ENCODE peak calls at places on chromosomes 6 and 20, in eight cellular contexts. G, P, S, I, R, Y, W and E are unnamed samples.

GRCh38 chr6:129695373-129696027 is 14.5 kb downstream of the ARHGAP18 start:
- ATAC-seq in G (no peak), P (no peak), S (peak), I (no peak), R (peak), Y (no peak), W (no peak), E (no peak)

GRCh38 chr6:116327803-116328527 is 42.8 kb upstream of the DSE start:
- ATAC-seq in G (no peak), P (no peak), S (no peak), I (no peak), R (no peak), Y (no peak), W (peak), E (no peak)

GRCh38 chr6:15659181-15659580 is 3.6 kb downstream of the DTNBP1 start:
- ATAC-seq in G (no peak), P (no peak), S (no peak), I (no peak), R (no peak), Y (no peak), W (no peak), E (no peak)

GRCh38 chr6:11854418-11855165 is 76.0 kb upstream of the ADTRP start:
- ATAC-seq in G (no peak), P (peak), S (peak), I (peak), R (no peak), Y (peak), W (peak), E (no peak)

GRCh38 chr6:128443553-128443952 is 76.8 kb downstream of the PTPRK start:
- ATAC-seq in G (no peak), P (peak), S (no peak), I (no peak), R (no peak), Y (no peak), W (no peak), E (no peak)

GRCh38 chr6:63685453-63686379 is 50.1 kb downstream of the PHF3 start:
- ATAC-seq in G (no peak), P (no peak), S (peak), I (no peak), R (no peak), Y (no peak), W (no peak), E (no peak)

GRCh38 chr20:41650221-41650948 is 32.2 kb upstream of the CHD6 start:
- ATAC-seq in G (no peak), P (peak), S (no peak), I (no peak), R (no peak), Y (no peak), W (no peak), E (no peak)

GRCh38 chr6:110360671-110361070 is 2.5 kb upstream of the METTL24 start:
- ATAC-seq in G (no peak), P (peak), S (no peak), I (no peak), R (peak), Y (no peak), W (no peak), E (no peak)

GRCh38 chr6:106216527-106216926 is 109.0 kb downstream of the ATG5 start:
- ATAC-seq in G (no peak), P (no peak), S (no peak), I (no peak), R (no peak), Y (no peak), W (no peak), E (no peak)

GRCh38 chr6:161395832-161396231 is 122.0 kb upstream of the AGPAT4 start:
- ATAC-seq in G (peak), P (no peak), S (no peak), I (no peak), R (no peak), Y (no peak), W (no peak), E (no peak)

GRCh38 chr6:156848533-156848932 is 71.4 kb downstream of the ARID1B start:
- ATAC-seq in G (peak), P (no peak), S (no peak), I (peak), R (no peak), Y (no peak), W (no peak), E (no peak)

GRCh38 chr20:24388828-24389325 is 80.6 kb upstream of the SYNDIG1 start:
- ATAC-seq in G (no peak), P (no peak), S (no peak), I (no peak), R (no peak), Y (no peak), W (no peak), E (no peak)

GRCh38 chr20:38299963-38300362 is 4.0 kb upstream of the BPI start:
- ATAC-seq in G (no peak), P (no peak), S (no peak), I (no peak), R (no peak), Y (no peak), W (no peak), E (no peak)

GRCh38 chr20:39702716-39703349 is 740.7 kb downstream of the DHX35 start:
- ATAC-seq in G (no peak), P (no peak), S (no peak), I (no peak), R (no peak), Y (no peak), W (no peak), E (no peak)

GRCh38 chr20:18443841-18444240 is 23.0 kb downstream of the DZANK1 start:
- ATAC-seq in G (no peak), P (no peak), S (no peak), I (no peak), R (no peak), Y (no peak), W (peak), E (no peak)

GRCh38 chr6:4323322-4323721 is 187.9 kb upstream of the ECI2 start:
- ATAC-seq in G (no peak), P (no peak), S (no peak), I (no peak), R (no peak), Y (no peak), W (no peak), E (peak)

GRCh38 chr6:31752739-31753319 is 9.6 kb upstream of the SAPCD1 start:
- ATAC-seq in G (no peak), P (no peak), S (no peak), I (peak), R (peak), Y (no peak), W (peak), E (no peak)

GRCh38 chr20:46549188-46549967 is 1.1 kb downstream of the OCSTAMP start:
- ATAC-seq in G (no peak), P (no peak), S (no peak), I (no peak), R (no peak), Y (no peak), W (no peak), E (no peak)

GRCh38 chr20:62008643-62009183 is 57.0 kb downstream of the TAF4 start:
- ATAC-seq in G (no peak), P (no peak), S (no peak), I (no peak), R (no peak), Y (no peak), W (no peak), E (no peak)

GRCh38 chr6:124273701-124274100 is 470.0 kb downstream of the NKAIN2 start:
- ATAC-seq in G (no peak), P (no peak), S (no peak), I (no peak), R (no peak), Y (no peak), W (no peak), E (no peak)

GRCh38 chr6:31632279-31632946 is 11.9 kb downstream of the PRRC2A start:
- ATAC-seq in G (peak), P (no peak), S (no peak), I (no peak), R (no peak), Y (no peak), W (no peak), E (no peak)

GRCh38 chr20:15637971-15638754 is 935.1 kb downstream of the KIF16B start:
- ATAC-seq in G (no peak), P (peak), S (no peak), I (no peak), R (no peak), Y (no peak), W (no peak), E (peak)

GRCh38 chr6:151729829-151730495 is 77.5 kb upstream of the ESR1 start:
- ATAC-seq in G (peak), P (no peak), S (peak), I (no peak), R (peak), Y (no peak), W (no peak), E (no peak)

GRCh38 chr6:89596056-89596455 is 42.5 kb downstream of the LYRM2 start:
- ATAC-seq in G (no peak), P (no peak), S (peak), I (no peak), R (no peak), Y (no peak), W (no peak), E (no peak)

GRCh38 chr20:57958050-57958420 is 248.2 kb upstream of the PMEPA1 start:
- ATAC-seq in G (no peak), P (no peak), S (no peak), I (no peak), R (no peak), Y (no peak), W (no peak), E (no peak)

GRCh38 chr6:7727951-7728854 is 2.3 kb downstream of the BMP6 start:
- ATAC-seq in G (no peak), P (no peak), S (no peak), I (peak), R (peak), Y (no peak), W (peak), E (no peak)

GRCh38 chr20:45947110-45947866 is 12.8 kb downstream of the PCIF1 start:
- ATAC-seq in G (no peak), P (no peak), S (no peak), I (no peak), R (no peak), Y (no peak), W (no peak), E (no peak)

GRCh38 chr6:166910601-166911000 is 45.7 kb downstream of the RNASET2 start:
- ATAC-seq in G (no peak), P (no peak), S (no peak), I (no peak), R (no peak), Y (no peak), W (no peak), E (no peak)

GRCh38 chr20:18166939-18167338 is 29.3 kb downstream of the KAT14 start:
- ATAC-seq in G (no peak), P (no peak), S (no peak), I (no peak), R (no peak), Y (no peak), W (no peak), E (no peak)

GRCh38 chr6:116507324-116507723 is 4.1 kb upstream of the CALHM5 start:
- ATAC-seq in G (no peak), P (no peak), S (no peak), I (no peak), R (no peak), Y (no peak), W (no peak), E (no peak)

GRCh38 chr6:32148722-32149576 is 2.8 kb downstream of the PRRT1 start:
- ATAC-seq in G (peak), P (peak), S (peak), I (no peak), R (no peak), Y (peak), W (no peak), E (no peak)

GRCh38 chr6:157840776-157841175 is 17.7 kb downstream of the SNX9 start:
- ATAC-seq in G (no peak), P (no peak), S (peak), I (peak), R (no peak), Y (no peak), W (peak), E (no peak)

GRCh38 chr6:144474904-144475303 is 189.8 kb downstream of the UTRN start:
- ATAC-seq in G (no peak), P (no peak), S (no peak), I (no peak), R (no peak), Y (no peak), W (no peak), E (no peak)

DNA sequence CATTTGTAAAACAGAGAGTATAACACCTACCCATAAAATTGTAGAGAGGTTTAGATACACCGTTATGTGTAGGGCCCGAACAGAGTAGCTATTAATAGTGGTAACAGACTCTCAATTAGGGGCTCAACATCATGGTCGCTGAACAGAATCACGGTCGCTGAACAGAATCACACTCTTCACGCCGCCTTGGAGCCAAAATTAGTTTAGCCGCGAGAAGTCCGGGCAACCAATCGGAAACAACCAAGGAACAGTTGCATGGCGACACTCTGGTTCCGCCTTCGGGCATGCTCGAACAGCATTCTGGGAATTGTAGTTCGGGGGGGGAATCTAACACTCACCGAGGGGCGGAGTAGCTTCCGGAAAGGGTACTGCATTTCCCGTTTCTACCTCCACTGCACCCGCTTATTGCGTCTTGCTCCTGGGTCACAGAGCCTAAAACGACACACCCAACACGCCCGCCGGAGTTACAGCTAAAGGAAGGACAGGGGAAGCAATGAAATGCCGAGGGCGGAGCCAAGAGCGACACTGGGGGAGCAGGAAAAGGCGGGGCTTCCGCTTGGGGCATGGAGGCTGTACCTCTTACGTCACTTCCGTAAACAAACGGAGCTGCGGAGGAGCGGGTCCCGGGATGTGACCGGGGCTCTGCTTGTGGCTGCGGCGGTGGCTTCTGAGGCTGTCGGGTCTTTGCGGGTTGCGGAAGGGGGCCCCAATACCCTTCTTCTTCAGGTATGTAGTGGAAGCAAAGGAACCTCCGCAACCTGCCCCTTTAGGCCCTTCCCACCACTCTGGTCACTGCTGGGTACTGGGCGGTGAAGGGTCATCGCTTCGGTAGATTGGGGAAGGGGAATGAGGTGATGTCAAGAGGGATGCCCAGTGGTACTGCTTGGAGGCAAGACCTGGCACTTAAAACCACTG is at the start of gene CCDC28A:
- ATAC-seq in G (peak), P (peak), S (peak), I (peak), R (peak), Y (peak), W (peak), E (peak)
- TF ChIP-seq POLR2A in G (no peak), P (peak), S (peak), I (no peak), R (peak), Y (peak), W (peak), E (peak)

GRCh38 chr20:8148501-8148900 is 16.4 kb downstream of the PLCB1 start:
- ATAC-seq in G (no peak), P (no peak), S (no peak), I (no peak), R (no peak), Y (no peak), W (no peak), E (no peak)

GRCh38 chr20:8145246-8145639 is 13.2 kb downstream of the PLCB1 start:
- ATAC-seq in G (no peak), P (no peak), S (no peak), I (no peak), R (no peak), Y (no peak), W (no peak), E (no peak)

GRCh38 chr20:8143474-8143873 is 11.4 kb downstream of the PLCB1 start:
- ATAC-seq in G (no peak), P (no peak), S (no peak), I (no peak), R (no peak), Y (no peak), W (no peak), E (no peak)

GRCh38 chr20:8147476-8147875 is 15.4 kb downstream of the PLCB1 start:
- ATAC-seq in G (no peak), P (no peak), S (no peak), I (no peak), R (no peak), Y (no peak), W (no peak), E (no peak)

DNA sequence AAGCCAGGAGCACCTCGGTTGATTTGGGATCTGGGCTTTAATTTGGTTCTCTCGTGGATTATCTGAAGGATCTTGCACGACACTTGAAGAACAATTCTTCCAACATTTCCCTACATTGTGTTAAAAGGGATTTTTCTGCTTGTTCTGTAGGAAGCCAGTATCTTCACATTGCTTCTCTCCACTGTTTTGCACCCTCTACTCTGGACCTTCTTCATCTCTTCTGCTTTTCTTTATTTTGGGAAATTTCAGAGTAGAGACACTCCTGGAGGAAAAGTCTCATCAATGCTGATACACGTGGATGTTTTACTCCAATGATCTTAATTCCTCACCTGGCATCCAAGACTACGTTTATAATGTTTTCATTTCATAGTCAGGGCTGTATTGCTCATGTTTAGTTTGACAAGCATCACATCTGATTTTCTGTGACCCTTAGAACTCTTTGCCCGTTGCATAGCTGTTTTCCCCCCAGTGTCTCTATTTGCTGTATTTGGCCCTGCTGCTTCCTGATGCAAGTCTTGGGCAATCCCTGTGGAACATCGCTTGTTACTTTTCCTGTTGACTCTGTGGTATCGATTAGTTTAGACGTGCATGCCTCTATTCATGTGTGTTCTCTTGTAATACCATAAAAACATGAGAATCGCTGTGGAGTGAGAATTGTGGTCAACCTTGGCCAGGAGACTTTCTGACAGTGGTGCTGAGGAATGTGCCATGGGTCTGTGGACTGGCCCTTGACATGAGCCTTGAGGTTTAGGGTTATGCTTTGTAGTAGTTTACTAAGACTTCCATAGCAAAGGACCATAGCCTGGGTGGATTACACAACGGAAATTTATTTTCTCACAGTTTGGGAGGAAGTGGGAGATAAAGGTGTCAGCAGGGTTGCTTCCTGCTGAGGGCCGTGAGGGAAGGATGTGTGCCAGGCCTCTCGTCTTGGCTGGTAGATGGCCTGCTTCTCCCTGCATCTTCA is 12.5 kb downstream of the PLCB1 start:
- ATAC-seq in G (peak), P (no peak), S (no peak), I (no peak), R (peak), Y (no peak), W (peak), E (no peak)
- TF ChIP-seq CTCF in G (no peak), P (no peak), S (no peak), I (no peak), R (peak), Y (no peak), W (no peak), E (no peak)

GRCh38 chr6:26294276-26294675 is 70.7 kb upstream of the BTN3A2 start:
- ATAC-seq in G (no peak), P (no peak), S (no peak), I (no peak), R (peak), Y (peak), W (no peak), E (no peak)
- TF ChIP-seq POLR2A in G (no peak), P (no peak), S (no peak), I (no peak), R (no peak), Y (no peak), W (no peak), E (no peak)

GRCh38 chr6:1382883-1383728 is 6.3 kb upstream of the FOXF2 start:
- ATAC-seq in G (no peak), P (no peak), S (no peak), I (no peak), R (peak), Y (no peak), W (no peak), E (no peak)
- TF ChIP-seq CTCF in G (no peak), P (no peak), S (no peak), I (no peak), R (no peak), Y (no peak), W (no peak), E (no peak)

GRCh38 chr20:8366303-8366923 is 234.3 kb downstream of the PLCB1 start:
- ATAC-seq in G (no peak), P (no peak), S (no peak), I (no peak), R (peak), Y (no peak), W (no peak), E (no peak)
- TF ChIP-seq POLR2A in G (no peak), P (no peak), S (no peak), I (no peak), R (no peak), Y (no peak), W (no peak), E (no peak)

GRCh38 chr6:20866940-20867630 is 332.8 kb downstream of the CDKAL1 start:
- ATAC-seq in G (no peak), P (no peak), S (no peak), I (no peak), R (no peak), Y (no peak), W (no peak), E (no peak)

GRCh38 chr6:20856681-20857288 is 322.5 kb downstream of the CDKAL1 start:
- ATAC-seq in G (no peak), P (no peak), S (no peak), I (no peak), R (no peak), Y (no peak), W (no peak), E (no peak)

GRCh38 chr6:20866038-20866437 is 331.8 kb downstream of the CDKAL1 start:
- ATAC-seq in G (no peak), P (no peak), S (no peak), I (no peak), R (peak), Y (no peak), W (no peak), E (no peak)

DNA sequence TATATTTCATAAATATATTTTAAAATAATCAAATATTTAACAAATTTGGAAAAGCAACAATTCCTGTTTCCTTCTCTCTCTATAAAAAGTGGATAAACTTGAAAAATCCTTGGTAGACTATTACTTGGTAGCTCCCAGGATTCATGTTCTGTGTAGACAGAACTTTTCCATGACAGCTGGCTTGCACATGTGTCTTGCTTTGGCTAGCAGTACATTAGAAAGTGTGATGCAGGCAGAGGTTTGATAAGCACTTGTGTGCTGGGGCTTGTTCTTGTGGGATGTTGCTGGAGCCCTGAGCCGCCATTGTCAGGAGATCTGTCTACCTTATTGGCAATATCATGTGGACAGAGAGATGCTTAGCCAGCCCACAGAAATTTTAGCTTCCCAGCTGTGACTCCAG is 327.2 kb downstream of the CDKAL1 start:
- ATAC-seq in G (no peak), P (no peak), S (no peak), I (no peak), R (no peak), Y (no peak), W (no peak), E (no peak)
- TF ChIP-seq CTCF in G (no peak), P (no peak), S (no peak), I (no peak), R (no peak), Y (no peak), W (no peak), E (no peak)